ENCODE peak calls at places on chromosome 6, in seven cellular contexts. One of them, this sample, is unnamed.

GRCh38 chr6:46704562-46704961 is 16.9 kb downstream of the TDRD6 start:
- DNase-seq in suprapubic skin: no peak
- DNase-seq in mucosa of descending colon: no peak
- DNase-seq in aorta: no peak
- DNase-seq in left lung: no peak
- DNase-seq in PC-9: peak; percentile 49
- DNase-seq in CD8-positive, alpha-beta T cell: no peak
- DNase-seq in this sample: no peak

GRCh38 chr6:34132486-34133185 is 13.3 kb downstream of the GRM4 start:
- DNase-seq in aorta: no peak
- DNase-seq in CD8-positive, alpha-beta T cell: peak; percentile 40
- DNase-seq in left lung: no peak
- DNase-seq in PC-9: no peak
- DNase-seq in suprapubic skin: no peak
- DNase-seq in mucosa of descending colon: no peak
- DNase-seq in this sample: no peak

GRCh38 chr6:26351544-26351953 is 13.4 kb upstream of the BTN3A2 start:
- DNase-seq in PC-9: peak; percentile 82
- DNase-seq in aorta: no peak
- DNase-seq in suprapubic skin: no peak
- DNase-seq in mucosa of descending colon: no peak
- DNase-seq in CD8-positive, alpha-beta T cell: no peak
- DNase-seq in left lung: no peak
- DNase-seq in this sample: no peak

GRCh38 chr6:31888281-31889258 is 8.9 kb downstream of the EHMT2 start:
- DNase-seq in PC-9: no peak
- DNase-seq in left lung: no peak
- DNase-seq in suprapubic skin: no peak
- DNase-seq in mucosa of descending colon: no peak
- DNase-seq in CD8-positive, alpha-beta T cell: peak; percentile 69
- DNase-seq in aorta: peak; percentile 85
- DNase-seq in this sample: peak; percentile 78

GRCh38 chr6:135230702-135231468 is 49.8 kb downstream of the MYB start:
- DNase-seq in mucosa of descending colon: no peak
- DNase-seq in PC-9: no peak
- DNase-seq in suprapubic skin: no peak
- DNase-seq in aorta: no peak
- DNase-seq in CD8-positive, alpha-beta T cell: no peak
- DNase-seq in left lung: no peak
- DNase-seq in this sample: no peak

GRCh38 chr6:143329323-143329722 is 121.2 kb downstream of the ADAT2 start:
- DNase-seq in mucosa of descending colon: no peak
- DNase-seq in suprapubic skin: no peak
- DNase-seq in PC-9: peak; percentile 55
- DNase-seq in left lung: no peak
- DNase-seq in CD8-positive, alpha-beta T cell: no peak
- DNase-seq in aorta: no peak
- DNase-seq in this sample: no peak

GRCh38 chr6:35396991-35397390 is 54.6 kb downstream of the PPARD start:
- DNase-seq in mucosa of descending colon: no peak
- DNase-seq in aorta: no peak
- DNase-seq in left lung: no peak
- DNase-seq in suprapubic skin: no peak
- DNase-seq in CD8-positive, alpha-beta T cell: no peak
- DNase-seq in PC-9: peak; percentile 40
- DNase-seq in this sample: no peak

GRCh38 chr6:150380256-150380655 is 11.4 kb downstream of the IYD start:
- DNase-seq in left lung: no peak
- DNase-seq in PC-9: no peak
- DNase-seq in aorta: no peak
- DNase-seq in suprapubic skin: no peak
- DNase-seq in CD8-positive, alpha-beta T cell: no peak
- DNase-seq in mucosa of descending colon: no peak
- DNase-seq in this sample: no peak

GRCh38 chr6:87586371-87587077 is 3.3 kb downstream of the RARS2 start:
- DNase-seq in PC-9: no peak
- DNase-seq in CD8-positive, alpha-beta T cell: no peak
- DNase-seq in mucosa of descending colon: no peak
- DNase-seq in suprapubic skin: no peak
- DNase-seq in aorta: no peak
- DNase-seq in left lung: no peak
- DNase-seq in this sample: no peak

GRCh38 chr6:158818008-158818579 is 1.1 kb downstream of the EZR start:
- DNase-seq in PC-9: peak; percentile 72
- DNase-seq in mucosa of descending colon: peak; percentile 90
- DNase-seq in suprapubic skin: peak; percentile 88
- DNase-seq in CD8-positive, alpha-beta T cell: peak; percentile 87
- DNase-seq in aorta: peak; percentile 94
- DNase-seq in left lung: peak; percentile 87
- DNase-seq in this sample: peak; percentile 93

GRCh38 chr6:25027221-25027916 is 91.6 kb upstream of the RIPOR2 start:
- DNase-seq in CD8-positive, alpha-beta T cell: peak; percentile 71
- DNase-seq in mucosa of descending colon: peak; percentile 74
- DNase-seq in PC-9: no peak
- DNase-seq in suprapubic skin: no peak
- DNase-seq in left lung: peak; percentile 61
- DNase-seq in aorta: no peak
- DNase-seq in this sample: no peak

GRCh38 chr6:90559931-90560330 is 26.9 kb downstream of the MAP3K7 start:
- DNase-seq in mucosa of descending colon: no peak
- DNase-seq in PC-9: no peak
- DNase-seq in CD8-positive, alpha-beta T cell: no peak
- DNase-seq in suprapubic skin: no peak
- DNase-seq in aorta: no peak
- DNase-seq in left lung: no peak
- DNase-seq in this sample: no peak

GRCh38 chr6:108200631-108201030 is 34.8 kb downstream of the NR2E1 start:
- DNase-seq in suprapubic skin: no peak
- DNase-seq in mucosa of descending colon: no peak
- DNase-seq in left lung: no peak
- DNase-seq in CD8-positive, alpha-beta T cell: no peak
- DNase-seq in aorta: no peak
- DNase-seq in PC-9: peak; percentile 94
- DNase-seq in this sample: no peak

DNA sequence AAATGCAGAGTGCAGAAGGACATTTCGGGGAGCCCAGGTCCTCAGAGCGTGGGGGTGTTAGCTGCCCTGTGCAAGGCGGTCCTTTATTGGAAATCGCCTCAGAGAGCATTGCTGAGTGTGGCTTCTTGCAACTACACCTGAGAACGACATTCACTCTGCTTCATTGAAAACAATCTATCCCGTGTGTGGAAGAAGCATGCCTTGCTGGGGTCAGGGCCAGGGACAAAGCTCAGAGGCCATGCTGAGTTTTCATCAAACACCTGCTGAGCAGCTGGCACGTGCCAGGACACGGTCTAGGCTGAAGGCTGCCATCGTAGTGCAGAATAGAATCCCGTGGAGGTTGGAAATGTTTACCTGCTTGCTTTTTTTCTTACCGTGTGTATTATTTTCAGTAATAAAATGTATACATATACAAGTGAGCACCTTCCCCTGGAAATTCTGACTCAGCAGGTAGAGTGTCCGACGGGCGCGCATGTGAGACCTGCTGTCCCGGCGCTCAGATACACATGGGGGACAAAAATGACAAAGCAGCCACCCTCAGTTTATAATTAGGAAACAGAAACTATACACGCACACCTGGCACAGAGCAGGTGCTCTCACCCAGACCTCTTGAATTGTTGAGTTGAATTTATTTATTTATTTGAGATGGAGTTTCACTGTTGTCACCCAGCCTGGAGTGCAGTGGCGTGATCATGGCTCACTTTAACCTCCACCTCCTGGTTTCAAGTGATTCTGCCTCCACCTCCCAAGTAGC is 180.2 kb downstream of the ZDHHC14 start:
- DNase-seq in PC-9: no peak
- DNase-seq in suprapubic skin: no peak
- DNase-seq in left lung: no peak
- DNase-seq in CD8-positive, alpha-beta T cell: no peak
- DNase-seq in mucosa of descending colon: no peak
- DNase-seq in aorta: no peak
- DNase-seq in this sample: no peak
- H3K4me1 ChIP-seq in PC-9: no peaks in the 10 kb centered on the region
- H3K4me1 ChIP-seq in suprapubic skin: no peaks in the 10 kb centered on the region
- H3K4me1 ChIP-seq in left lung: no peaks in the 10 kb centered on the region
- H3K4me1 ChIP-seq in CD8-positive, alpha-beta T cell: peaks cover 16% of the 10 kb centered on the region
- H3K4me1 ChIP-seq in mucosa of descending colon: peaks cover 6% of the 10 kb centered on the region
- H3K4me1 ChIP-seq in aorta: no peaks in the 10 kb centered on the region
- H3K4me1 ChIP-seq in this sample: no peaks in the 10 kb centered on the region

GRCh38 chr6:17419189-17419575 is 25.8 kb downstream of the CAP2 start:
- DNase-seq in PC-9: no peak
- DNase-seq in mucosa of descending colon: no peak
- DNase-seq in left lung: no peak
- DNase-seq in aorta: no peak
- DNase-seq in suprapubic skin: no peak
- DNase-seq in CD8-positive, alpha-beta T cell: no peak
- DNase-seq in this sample: no peak

GRCh38 chr6:17418281-17419188 is 25.1 kb downstream of the CAP2 start:
- DNase-seq in mucosa of descending colon: no peak
- DNase-seq in CD8-positive, alpha-beta T cell: no peak
- DNase-seq in suprapubic skin: no peak
- DNase-seq in PC-9: peak; percentile 44
- DNase-seq in aorta: no peak
- DNase-seq in left lung: no peak
- DNase-seq in this sample: no peak

GRCh38 chr6:17413313-17413750 is 19.9 kb downstream of the CAP2 start:
- DNase-seq in PC-9: no peak
- DNase-seq in aorta: no peak
- DNase-seq in CD8-positive, alpha-beta T cell: no peak
- DNase-seq in mucosa of descending colon: no peak
- DNase-seq in suprapubic skin: no peak
- DNase-seq in left lung: no peak
- DNase-seq in this sample: no peak

GRCh38 chr6:17421406-17421805 is 28.0 kb downstream of the CAP2 start:
- DNase-seq in PC-9: no peak
- DNase-seq in CD8-positive, alpha-beta T cell: no peak
- DNase-seq in aorta: no peak
- DNase-seq in suprapubic skin: no peak
- DNase-seq in mucosa of descending colon: no peak
- DNase-seq in left lung: no peak
- DNase-seq in this sample: no peak

DNA sequence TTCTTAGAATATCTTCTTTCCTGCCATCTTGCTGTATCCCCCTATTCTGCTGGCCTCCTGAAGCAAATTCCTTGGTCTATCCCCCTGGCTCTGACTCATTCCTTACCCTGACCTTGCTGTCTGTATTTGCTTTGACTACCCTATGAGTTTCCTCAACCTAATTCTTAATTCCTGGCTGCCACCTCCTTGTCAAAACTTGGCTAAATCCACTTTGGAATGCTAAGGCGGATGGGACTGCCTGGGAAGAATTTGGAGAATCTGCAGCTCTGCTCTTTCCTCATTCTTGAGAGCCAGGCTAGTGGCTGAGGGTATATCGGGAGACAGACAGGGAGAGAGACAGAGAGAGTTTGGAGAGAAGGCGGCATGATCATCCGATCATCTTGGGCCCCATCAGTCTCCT is 24.4 kb downstream of the CAP2 start:
- DNase-seq in suprapubic skin: no peak
- DNase-seq in left lung: no peak
- DNase-seq in CD8-positive, alpha-beta T cell: no peak
- DNase-seq in PC-9: peak; percentile 61
- DNase-seq in aorta: no peak
- DNase-seq in mucosa of descending colon: no peak
- DNase-seq in this sample: no peak
- H3K4me3 ChIP-seq in suprapubic skin: no peak overlapping the region
- H3K4me3 ChIP-seq in left lung: no peak overlapping the region
- H3K4me3 ChIP-seq in CD8-positive, alpha-beta T cell: no peak overlapping the region
- H3K4me3 ChIP-seq in PC-9: no peak overlapping the region
- H3K4me3 ChIP-seq in aorta: peak overlapping the region; percentile 1
- H3K4me3 ChIP-seq in mucosa of descending colon: no peak overlapping the region
- H3K4me3 ChIP-seq in this sample: no peak overlapping the region

DNA sequence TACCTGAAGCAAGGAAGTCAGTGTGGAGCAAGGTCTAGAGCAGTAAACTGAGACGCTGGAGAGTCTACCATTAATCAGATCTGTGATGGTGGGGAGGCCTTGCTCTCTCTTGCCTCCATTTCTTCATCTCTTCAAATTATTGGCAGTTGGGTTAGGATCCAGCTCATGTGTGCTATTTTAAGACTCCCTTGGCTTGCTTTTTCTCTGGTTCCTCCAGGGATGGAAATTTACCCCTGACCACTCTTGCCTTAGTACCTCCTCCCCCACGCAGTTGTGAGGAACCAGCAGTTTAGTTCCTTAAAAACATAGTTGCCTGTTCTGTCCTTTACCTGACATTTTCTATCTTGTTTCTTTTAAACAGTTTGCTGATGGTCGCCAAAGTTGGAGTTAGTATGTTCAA is 7.4 kb downstream of the TMEM14C start:
- DNase-seq in left lung: no peak
- DNase-seq in CD8-positive, alpha-beta T cell: no peak
- DNase-seq in suprapubic skin: no peak
- DNase-seq in PC-9: no peak
- DNase-seq in mucosa of descending colon: no peak
- DNase-seq in aorta: no peak
- DNase-seq in this sample: no peak
- H3K9me3 ChIP-seq in left lung: no peaks in the 10 kb centered on the region
- H3K9me3 ChIP-seq in CD8-positive, alpha-beta T cell: no peaks in the 10 kb centered on the region
- H3K9me3 ChIP-seq in suprapubic skin: no peaks in the 10 kb centered on the region
- H3K9me3 ChIP-seq in PC-9: no peaks in the 10 kb centered on the region
- H3K9me3 ChIP-seq in mucosa of descending colon: no peaks in the 10 kb centered on the region
- H3K9me3 ChIP-seq in aorta: no peaks in the 10 kb centered on the region
- H3K9me3 ChIP-seq in this sample: no peaks in the 10 kb centered on the region

GRCh38 chr6:100490065-100490464 is 25.3 kb upstream of the SIM1 start:
- DNase-seq in aorta: no peak
- DNase-seq in suprapubic skin: no peak
- DNase-seq in mucosa of descending colon: no peak
- DNase-seq in CD8-positive, alpha-beta T cell: no peak
- DNase-seq in PC-9: no peak
- DNase-seq in left lung: no peak
- DNase-seq in this sample: no peak

GRCh38 chr6:100484474-100484873 is 19.8 kb upstream of the SIM1 start:
- DNase-seq in PC-9: no peak
- DNase-seq in aorta: no peak
- DNase-seq in suprapubic skin: no peak
- DNase-seq in left lung: no peak
- DNase-seq in mucosa of descending colon: no peak
- DNase-seq in CD8-positive, alpha-beta T cell: no peak
- DNase-seq in this sample: no peak

GRCh38 chr6:100485268-100485667 is 20.5 kb upstream of the SIM1 start:
- DNase-seq in aorta: no peak
- DNase-seq in PC-9: no peak
- DNase-seq in CD8-positive, alpha-beta T cell: no peak
- DNase-seq in suprapubic skin: no peak
- DNase-seq in mucosa of descending colon: no peak
- DNase-seq in left lung: no peak
- DNase-seq in this sample: no peak

GRCh38 chr6:100488231-100488630 is 23.5 kb upstream of the SIM1 start:
- DNase-seq in aorta: no peak
- DNase-seq in PC-9: no peak
- DNase-seq in suprapubic skin: no peak
- DNase-seq in mucosa of descending colon: no peak
- DNase-seq in CD8-positive, alpha-beta T cell: no peak
- DNase-seq in left lung: no peak
- DNase-seq in this sample: no peak

DNA sequence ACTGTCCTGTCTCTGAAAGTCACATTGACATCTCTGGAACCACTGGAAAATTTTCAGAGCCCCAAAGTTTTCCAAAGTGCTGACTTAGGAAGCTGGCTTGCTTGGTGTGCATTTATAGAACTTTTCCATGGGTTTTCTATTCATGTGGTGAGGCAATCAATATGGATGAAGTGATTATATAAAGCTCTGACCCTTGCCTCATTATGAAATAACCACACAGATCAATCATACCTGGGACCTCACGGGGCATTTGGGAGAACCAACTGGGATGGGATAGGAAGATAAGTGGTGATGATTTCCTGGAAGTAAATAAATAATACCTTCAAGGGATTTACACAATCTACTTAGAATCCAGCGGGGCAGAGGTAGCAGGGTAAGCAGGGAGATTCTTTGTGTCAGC is 22.9 kb upstream of the SIM1 start:
- DNase-seq in mucosa of descending colon: no peak
- DNase-seq in left lung: no peak
- DNase-seq in PC-9: no peak
- DNase-seq in CD8-positive, alpha-beta T cell: no peak
- DNase-seq in aorta: no peak
- DNase-seq in suprapubic skin: no peak
- DNase-seq in this sample: no peak
- H3K4me1 ChIP-seq in mucosa of descending colon: no peaks in the 10 kb centered on the region
- H3K4me1 ChIP-seq in left lung: no peaks in the 10 kb centered on the region
- H3K4me1 ChIP-seq in PC-9: no peaks in the 10 kb centered on the region
- H3K4me1 ChIP-seq in CD8-positive, alpha-beta T cell: no peaks in the 10 kb centered on the region
- H3K4me1 ChIP-seq in aorta: no peaks in the 10 kb centered on the region
- H3K4me1 ChIP-seq in suprapubic skin: no peaks in the 10 kb centered on the region
- H3K4me1 ChIP-seq in this sample: no peaks in the 10 kb centered on the region

This sample was measured in right cardiac atrium.